ENCODE peak calls at places on chromosomes 4 and X, in five cellular contexts. D is left lung, Z is left ventricle myocardium inferior, H is uterus, T is SK-N-SH. N is an unnamed sample. For H3K27me3, the result is how much of the 10 kb centered on the place peaks cover.

GRCh38 chrX:54785901-54786300 is 12.2 kb downstream of the ITIH6 start:
- DNase-seq in T (no peak), H (no peak), Z (no peak), D (no peak), N (peak)

GRCh38 chr4:151340751-151341385 is 15.5 kb upstream of the SH3D19 start:
- DNase-seq in D (no peak), T (no peak), Z (no peak), H (no peak), N (no peak)

GRCh38 chr4:87193958-87194675 is 26.3 kb downstream of the KLHL8 start:
- DNase-seq in H (no peak), T (no peak), Z (no peak), D (no peak), N (no peak)

GRCh38 chrX:150256297-150256650 is 106.8 kb upstream of the MAMLD1 start:
- DNase-seq in T (no peak), H (no peak), Z (no peak), D (no peak), N (no peak)

GRCh38 chr4:162522724-162523123 is 358.9 kb upstream of the FSTL5 start:
- DNase-seq in H (no peak), Z (no peak), T (no peak), D (no peak), N (no peak)

GRCh38 chrX:154370882-154371770 is 3.3 kb downstream of the FLNA start:
- DNase-seq in Z (peak), T (peak), H (peak), D (peak), N (peak)

GRCh38 chr4:168631241-168632151 is 134.6 kb downstream of the PALLD start:
- DNase-seq in D (peak), Z (peak), T (peak), H (peak), N (peak)

GRCh38 chr4:137651128-137651527 is 118.8 kb upstream of the PCDH18 start:
- DNase-seq in H (no peak), D (no peak), Z (no peak), T (no peak), N (no peak)

GRCh38 chr4:46274717-46275116 is 115.2 kb downstream of the GABRA2 start:
- DNase-seq in H (no peak), D (no peak), T (no peak), Z (no peak), N (no peak)

GRCh38 chr4:150867148-150867547 is 147.9 kb downstream of the LRBA start:
- DNase-seq in Z (no peak), H (peak), T (peak), D (no peak), N (no peak)

GRCh38 chrX:76454456-76454927 is 27.0 kb downstream of the MAGEE1 start:
- DNase-seq in H (no peak), Z (no peak), T (peak), D (no peak), N (no peak)

GRCh38 chr4:46927201-46927600 is 18.2 kb upstream of the COX7B2 start:
- DNase-seq in D (no peak), T (no peak), Z (no peak), H (no peak), N (no peak)

GRCh38 chrX:67543818-67544217 is at the start of gene AR:
- DNase-seq in T (peak), D (peak), H (peak), Z (peak), N (peak)

GRCh38 chr4:142817442-142817841 is 28.7 kb downstream of the INPP4B start:
- DNase-seq in T (no peak), D (no peak), Z (no peak), H (no peak), N (no peak)

GRCh38 chr4:88489100-88489761 is 32.3 kb downstream of the HERC5 start:
- DNase-seq in D (no peak), T (no peak), Z (no peak), H (no peak), N (no peak)

GRCh38 chr4:77801260-77801608 is 17.9 kb downstream of the CNOT6L start:
- DNase-seq in T (no peak), D (no peak), H (no peak), Z (no peak), N (no peak)

GRCh38 chr4:94084155-94084554 is 123.5 kb upstream of the SMARCAD1 start:
- DNase-seq in Z (no peak), D (no peak), T (no peak), H (no peak), N (no peak)

GRCh38 chr4:117996891-117997290 is 37.4 kb upstream of the NDST3 start:
- DNase-seq in T (no peak), Z (no peak), H (no peak), D (no peak), N (no peak)

GRCh38 chrX:153816821-153817220 is 13.5 kb downstream of the PDZD4 start:
- DNase-seq in Z (no peak), H (no peak), D (peak), T (peak), N (no peak)

GRCh38 chr4:71932941-71933340 is 98.9 kb upstream of the NPFFR2 start:
- DNase-seq in T (no peak), H (no peak), Z (no peak), D (no peak), N (no peak)

GRCh38 chr4:57554693-57555092 is 444.5 kb upstream of the IGFBP7 start:
- DNase-seq in D (no peak), T (no peak), Z (no peak), H (no peak), N (no peak)

GRCh38 chr4:5142726-5143125 is 91.4 kb downstream of the STK32B start:
- DNase-seq in D (no peak), Z (no peak), T (peak), H (peak), N (peak)

GRCh38 chrX:28312259-28312658 is 275.0 kb upstream of the IL1RAPL1 start:
- DNase-seq in T (no peak), H (no peak), D (no peak), Z (no peak), N (no peak)

DNA sequence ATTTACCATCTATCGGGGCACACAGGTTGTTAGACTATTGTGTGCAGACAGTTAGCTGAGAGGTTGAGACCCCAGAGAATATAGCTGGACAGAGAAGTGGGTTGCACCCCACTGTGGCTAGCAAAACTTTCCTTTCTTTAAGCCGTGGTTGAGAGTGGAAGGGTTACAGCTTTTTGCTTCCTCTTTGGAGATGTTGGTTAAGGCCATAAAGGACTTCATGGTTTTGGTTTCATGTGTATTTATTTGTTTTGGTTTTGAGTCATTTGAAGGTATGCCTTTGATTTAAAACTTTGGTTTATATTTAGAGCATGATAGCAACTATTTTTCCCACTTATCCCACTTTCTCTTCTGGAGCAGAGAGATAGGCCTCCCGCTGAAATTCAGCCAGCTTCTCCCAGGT is 274.3 kb upstream of the IL1RAPL1 start:
- DNase-seq in H (no peak), T (no peak), D (no peak), Z (no peak), N (no peak)
- H3K27me3 ChIP-seq in H (under half), T (under half), D (under half), Z (under half), N (under half)

GRCh38 chr4:100540156-100540555 is 22.3 kb upstream of the EMCN start:
- DNase-seq in D (no peak), T (no peak), H (no peak), Z (no peak), N (no peak)
- H3K27ac ChIP-seq in D (no peak), T (no peak), H (no peak), Z (no peak), N (no peak)

GRCh38 chr4:82661601-82662000 is 99.8 kb upstream of the TMEM150C start:
- DNase-seq in H (no peak), Z (no peak), D (no peak), T (no peak), N (no peak)
- H3K27me3 ChIP-seq in H (under half), Z (under half), D (under half), T (under half), N (under half)

GRCh38 chrX:102744307-102744706 is 23.8 kb downstream of the GPRASP3 start:
- DNase-seq in T (no peak), D (no peak), Z (no peak), H (no peak), N (no peak)

GRCh38 chrX:102745513-102746133 is 25.1 kb downstream of the GPRASP3 start:
- DNase-seq in Z (no peak), T (peak), D (peak), H (peak), N (peak)

GRCh38 chrX:102739642-102740041 is 19.1 kb downstream of the GPRASP3 start:
- DNase-seq in H (no peak), D (no peak), T (no peak), Z (no peak), N (no peak)
- H3K27ac ChIP-seq in H (no peak), D (no peak), T (no peak), Z (no peak), N (no peak)

GRCh38 chr4:3875466-3875865 is 109.3 kb downstream of the ADRA2C start:
- DNase-seq in Z (no peak), D (no peak), T (no peak), H (no peak), N (no peak)

GRCh38 chr4:3873446-3874415 is 107.5 kb downstream of the ADRA2C start:
- DNase-seq in Z (peak), D (peak), T (peak), H (no peak), N (no peak)

GRCh38 chr4:3871881-3872833 is 106.0 kb downstream of the ADRA2C start:
- DNase-seq in H (no peak), Z (peak), D (peak), T (no peak), N (no peak)

GRCh38 chr4:3872834-3873313 is 106.7 kb downstream of the ADRA2C start:
- DNase-seq in D (no peak), T (no peak), Z (peak), H (no peak), N (no peak)

GRCh38 chr4:3874525-3875110 is 108.4 kb downstream of the ADRA2C start:
- DNase-seq in T (no peak), D (peak), H (no peak), Z (peak), N (no peak)
- H3K27me3 ChIP-seq in T (under half), D (half or more), H (under half), Z (half or more), N (under half)

GRCh38 chr4:76784237-76784636 is 113.7 kb downstream of the SOWAHB start:
- DNase-seq in T (no peak), D (no peak), Z (no peak), H (no peak), N (no peak)
- H3K27ac ChIP-seq in T (peak), D (no peak), Z (no peak), H (no peak), N (no peak)

GRCh38 chrX:31656013-31656412 is 584.2 kb upstream of the FTHL17 start:
- DNase-seq in D (no peak), T (no peak), H (no peak), Z (no peak), N (no peak)
- H3K27me3 ChIP-seq in D (under half), T (under half), H (under half), Z (under half), N (under half)

DNA sequence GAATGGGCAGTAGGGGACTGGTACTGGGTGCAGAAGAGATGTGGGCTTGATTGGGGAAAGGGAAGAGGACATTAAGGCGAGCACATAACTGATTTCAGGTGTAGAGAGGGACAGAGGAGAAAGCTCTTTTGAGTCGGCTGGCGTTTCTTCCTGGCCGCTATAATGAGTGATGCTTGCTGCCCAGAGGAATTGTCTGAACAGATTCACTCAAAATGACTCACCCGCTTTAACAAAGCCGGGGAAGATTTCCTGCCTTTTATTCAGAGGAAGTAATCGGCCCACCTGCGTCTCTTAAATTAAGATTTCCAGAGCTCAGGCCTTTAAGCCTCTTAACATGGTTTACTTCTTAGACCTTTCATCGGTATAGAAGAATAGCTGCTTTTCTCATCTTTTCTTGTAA is 102.1 kb upstream of the AP1S2 start:
- DNase-seq in T (no peak), H (no peak), D (no peak), Z (no peak), N (no peak)
- H3K27ac ChIP-seq in T (no peak), H (no peak), D (no peak), Z (no peak), N (no peak)

DNA sequence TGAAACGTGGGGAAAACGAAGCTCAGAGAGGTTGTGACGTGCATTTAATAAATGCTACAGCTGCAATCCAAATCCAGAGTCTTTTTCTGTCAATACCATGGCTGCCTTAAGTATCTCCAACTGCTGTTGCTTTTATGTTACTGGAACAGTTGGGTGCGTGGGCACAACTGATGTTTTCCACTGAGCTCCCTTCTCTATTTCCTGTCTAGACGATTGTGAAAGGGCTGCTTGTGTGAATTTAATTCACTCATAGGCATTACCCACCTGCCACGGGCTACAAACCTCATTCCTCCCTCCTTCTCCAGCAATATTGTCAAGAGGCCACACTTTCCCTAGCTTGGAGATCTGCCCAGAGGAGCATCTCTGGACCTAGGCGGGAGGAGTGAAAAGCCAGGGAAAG is 526.0 kb downstream of the MID1IP1 start:
- DNase-seq in D (no peak), T (no peak), H (no peak), Z (no peak), N (no peak)
- H3K27me3 ChIP-seq in D (under half), T (under half), H (under half), Z (under half), N (under half)

N was measured in thyroid gland.